ENCODE peak calls at places on chromosomes 11 and 22, in five cellular contexts. F, G, N, U and P are unnamed samples.

GRCh38 chr11:93476796-93477195 is 66.4 kb downstream of the SMCO4 start:
- DNase-seq in F (no peak), N (no peak), U (no peak), G (no peak), P (no peak)

GRCh38 chr11:97743205-97743742 is 1277.5 kb upstream of the CNTN5 start:
- DNase-seq in N (no peak), G (no peak), F (no peak), U (no peak), P (no peak)

GRCh38 chr11:19714387-19715363 is 2.0 kb downstream of the NAV2 start:
- DNase-seq in N (peak; percentile 75), U (peak; percentile 57), F (peak; percentile 38), G (no peak), P (peak; percentile 86)

GRCh38 chr11:65420506-65421203 is 1.9 kb upstream of the NEAT1 start:
- DNase-seq in U (peak; percentile 13), F (no peak), G (no peak), N (no peak), P (peak; percentile 35)

GRCh38 chr22:39381009-39381755 is 18.4 kb upstream of the TAB1 start:
- DNase-seq in U (no peak), N (no peak), G (no peak), F (no peak), P (no peak)

GRCh38 chr11:78821371-78822306 is 247.0 kb upstream of the NARS2 start:
- DNase-seq in G (no peak), U (no peak), N (no peak), F (no peak), P (no peak)

GRCh38 chr11:72569966-72570892 is 104.0 kb downstream of the PDE2A start:
- DNase-seq in F (no peak), G (no peak), N (no peak), U (no peak), P (peak; percentile 9)

GRCh38 chr11:103322861-103323260 is 213.6 kb downstream of the DYNC2H1 start:
- DNase-seq in F (no peak), N (no peak), G (no peak), U (peak; percentile 30), P (no peak)

GRCh38 chr11:35786188-35786587 is 123.6 kb downstream of the TRIM44 start:
- DNase-seq in U (no peak), F (no peak), G (no peak), N (no peak), P (no peak)

GRCh38 chr11:63552921-63553320 is 10.3 kb downstream of the PLAAT2 start:
- DNase-seq in N (no peak), G (no peak), F (no peak), U (no peak), P (no peak)

GRCh38 chr11:126764221-126764620 is 236.3 kb downstream of the KIRREL3 start:
- DNase-seq in G (no peak), U (no peak), N (no peak), F (no peak), P (no peak)

GRCh38 chr11:71420455-71421241 is 27.5 kb downstream of the DHCR7 start:
- DNase-seq in F (peak; percentile 32), U (no peak), G (no peak), N (no peak), P (peak; percentile 74)

GRCh38 chr11:134449713-134450112 is 37.7 kb upstream of the B3GAT1 start:
- DNase-seq in F (no peak), N (no peak), G (no peak), U (no peak), P (no peak)

GRCh38 chr11:37643968-37644367 is 1045.9 kb upstream of the RAG2 start:
- DNase-seq in N (no peak), F (no peak), U (no peak), G (no peak), P (no peak)

GRCh38 chr11:63491614-63492372 is 826 bp upstream of the PLAAT5 start:
- DNase-seq in F (no peak), U (no peak), G (no peak), N (no peak), P (no peak)

GRCh38 chr22:43823911-43824665 is 12.0 kb upstream of the EFCAB6 start:
- DNase-seq in G (no peak), U (no peak), N (no peak), F (no peak), P (no peak)

GRCh38 chr22:47784367-47784983 is 1022.0 kb downstream of the TBC1D22A start:
- DNase-seq in F (no peak), U (no peak), N (no peak), G (no peak), P (no peak)

GRCh38 chr11:62138630-62139425 is 15.0 kb downstream of the INCENP start:
- DNase-seq in U (no peak), F (no peak), G (no peak), N (peak; percentile 36), P (no peak)

GRCh38 chr11:44191322-44192014 is 96.0 kb downstream of the EXT2 start:
- DNase-seq in N (no peak), F (no peak), U (no peak), G (no peak), P (no peak)

GRCh38 chr11:111303476-111303875 is 5.1 kb downstream of the POU2AF3 start:
- DNase-seq in G (no peak), U (no peak), N (no peak), F (peak; percentile 30), P (no peak)

GRCh38 chr22:41243361-41243760 is 2.6 kb upstream of the CHADL start:
- DNase-seq in F (no peak), N (no peak), U (no peak), G (no peak), P (no peak)

GRCh38 chr22:41248758-41249157 is 8.0 kb upstream of the CHADL start:
- DNase-seq in U (no peak), F (no peak), G (no peak), N (no peak), P (no peak)

GRCh38 chr22:41248314-41248713 is 7.6 kb upstream of the CHADL start:
- DNase-seq in F (no peak), G (no peak), N (no peak), U (no peak), P (no peak)

GRCh38 chr22:41247703-41248102 is 7.0 kb upstream of the CHADL start:
- DNase-seq in U (no peak), F (no peak), G (no peak), N (no peak), P (peak; percentile 94)

DNA sequence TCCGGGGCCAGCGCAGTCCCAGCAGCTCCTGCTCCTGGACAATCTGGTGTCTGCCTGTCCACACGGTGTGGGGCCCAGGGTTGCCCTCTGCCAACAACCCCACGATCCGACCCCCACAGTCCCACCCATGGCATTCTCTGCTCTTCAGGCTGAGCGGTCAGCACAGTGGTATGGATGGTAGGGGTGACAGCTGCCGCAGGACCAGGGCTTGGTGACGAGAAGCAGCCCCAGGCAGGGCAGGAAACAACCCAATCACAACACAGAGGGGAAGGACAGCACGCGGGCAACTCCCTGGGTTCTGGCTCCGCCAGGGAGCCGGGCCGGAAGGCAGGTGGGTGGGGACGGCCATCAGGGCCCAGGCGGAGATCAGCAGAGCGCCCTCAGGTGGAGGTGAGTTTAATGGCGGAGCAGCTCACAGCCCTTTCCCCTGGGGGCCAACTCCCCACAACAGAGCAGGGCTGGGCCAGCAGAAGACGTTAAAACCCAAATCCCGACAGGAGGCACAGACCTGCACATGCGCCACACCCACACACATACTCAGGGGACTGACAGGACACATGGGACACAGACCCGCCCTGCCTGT is 5.3 kb upstream of the CHADL start:
- DNase-seq in U (no peak), G (no peak), N (no peak), F (no peak), P (no peak)
- TF ChIP-seq POLR2A in U (no peak), G (no peak), N (no peak), F (no peak), P (no peak)

GRCh38 chr11:76030973-76031590 is 175.2 kb downstream of the WNT11 start:
- DNase-seq in N (no peak), U (no peak), F (no peak), G (no peak), P (no peak)

GRCh38 chr11:76033699-76034098 is 172.6 kb downstream of the WNT11 start:
- DNase-seq in U (no peak), N (no peak), G (no peak), F (no peak), P (no peak)

GRCh38 chr11:76026862-76027261 is 179.4 kb downstream of the WNT11 start:
- DNase-seq in U (no peak), N (no peak), F (no peak), G (no peak), P (no peak)

GRCh38 chr11:76025817-76026216 is 180.5 kb downstream of the WNT11 start:
- DNase-seq in N (no peak), U (no peak), G (no peak), F (no peak), P (no peak)

GRCh38 chr11:76030286-76030685 is 176.0 kb downstream of the WNT11 start:
- DNase-seq in F (no peak), G (no peak), N (no peak), U (no peak), P (no peak)
- TF ChIP-seq POLR2A in F (no peak), G (no peak), N (no peak), U (no peak), P (no peak)

GRCh38 chr22:36156515-36157419 is 3.8 kb downstream of the APOL3 start:
- DNase-seq in F (peak; percentile 76), U (peak; percentile 95), N (peak; percentile 91), G (peak; percentile 11), P (peak; percentile 89)

GRCh38 chr22:36162127-36163034 is 1.8 kb upstream of the APOL3 start:
- DNase-seq in G (no peak), N (no peak), F (no peak), U (no peak), P (no peak)

GRCh38 chr22:36163497-36163896 is 2.9 kb upstream of the APOL3 start:
- DNase-seq in F (no peak), G (no peak), U (no peak), N (no peak), P (no peak)

GRCh38 chr22:36164621-36165020 is 4.1 kb upstream of the APOL3 start:
- DNase-seq in G (no peak), U (no peak), F (no peak), N (no peak), P (no peak)

DNA sequence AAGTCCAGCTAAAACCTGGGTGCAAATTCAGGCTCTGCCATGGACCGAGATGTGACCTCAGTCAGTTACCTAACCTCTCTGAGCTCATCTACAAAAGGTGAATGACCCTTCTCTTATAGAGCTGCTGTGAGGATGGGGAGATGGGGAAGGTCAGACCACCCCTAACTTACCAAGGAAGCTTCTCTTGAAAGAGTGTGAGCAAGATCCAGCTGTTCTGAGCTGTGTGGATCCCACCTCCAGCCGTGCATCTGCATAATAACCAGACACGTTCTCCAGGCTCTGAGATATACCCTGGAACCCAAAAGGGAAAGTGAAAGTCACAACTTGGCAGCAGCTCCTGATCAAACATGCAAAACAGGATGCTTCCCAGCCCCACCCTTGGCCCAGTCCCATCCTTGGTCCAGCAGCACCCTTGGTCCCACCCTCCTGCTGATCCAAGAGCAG is at the start of gene APOL3:
- DNase-seq in U (peak; percentile 88), F (peak; percentile 57), N (peak; percentile 88), G (no peak), P (peak; percentile 69)
- TF ChIP-seq POLR2A in U (peak; percentile 60), F (no peak), N (peak; percentile 44), G (peak; percentile 69), P (peak; percentile 79)

GRCh38 chr22:23511627-23512347 is 68.3 kb downstream of the IGLL1 start:
- DNase-seq in F (no peak), U (no peak), G (no peak), N (no peak), P (no peak)
- TF ChIP-seq POLR2A in F (no peak), U (no peak), G (no peak), N (no peak), P (no peak)

GRCh38 chr11:87722756-87723599 is 452.3 kb downstream of the RAB38 start:
- DNase-seq in N (no peak), G (no peak), F (no peak), U (no peak), P (no peak)

GRCh38 chr11:87724358-87724757 is 450.9 kb downstream of the RAB38 start:
- DNase-seq in F (no peak), U (no peak), G (no peak), N (no peak), P (no peak)

GRCh38 chr11:87726511-87726910 is 448.7 kb downstream of the RAB38 start:
- DNase-seq in N (no peak), U (no peak), G (no peak), F (no peak), P (no peak)
- TF ChIP-seq POLR2A in N (no peak), U (no peak), G (no peak), F (no peak), P (no peak)